ENCODE peak calls at places on chromosome 2, in four cellular contexts. One of them, this sample, is unnamed.

GRCh38 chr2:169363570-169364150 is 1.3 kb upstream of the LRP2 start:
- DNase-seq in HT-29: no peak
- DNase-seq in kidney: peak
- DNase-seq in astrocyte: no peak
- DNase-seq in this sample: peak

GRCh38 chr2:28610583-28611201 is 114.8 kb downstream of the PLB1 start:
- DNase-seq in kidney: peak
- DNase-seq in HT-29: peak
- DNase-seq in astrocyte: peak
- DNase-seq in this sample: no peak

GRCh38 chr2:185608799-185609198 is 129.8 kb upstream of the FSIP2 start:
- DNase-seq in kidney: no peak
- DNase-seq in astrocyte: peak
- DNase-seq in HT-29: peak
- DNase-seq in this sample: peak

GRCh38 chr2:186255823-186256222 is 230.2 kb upstream of the ZC3H15 start:
- DNase-seq in HT-29: no peak
- DNase-seq in astrocyte: no peak
- DNase-seq in kidney: no peak
- DNase-seq in this sample: peak

GRCh38 chr2:37917281-37918228 is 7.5 kb upstream of the RMDN2 start:
- DNase-seq in HT-29: no peak
- DNase-seq in astrocyte: peak
- DNase-seq in kidney: no peak
- DNase-seq in this sample: no peak

GRCh38 chr2:239522002-239522739 is 121.4 kb upstream of the HDAC4 start:
- DNase-seq in HT-29: no peak
- DNase-seq in astrocyte: no peak
- DNase-seq in kidney: peak
- DNase-seq in this sample: no peak

GRCh38 chr2:168699834-168700417 is 102.5 kb upstream of the NOSTRIN start:
- DNase-seq in astrocyte: peak
- DNase-seq in kidney: peak
- DNase-seq in HT-29: no peak
- DNase-seq in this sample: peak

GRCh38 chr2:154425999-154426398 is 272.5 kb upstream of the KCNJ3 start:
- DNase-seq in HT-29: no peak
- DNase-seq in kidney: no peak
- DNase-seq in astrocyte: no peak
- DNase-seq in this sample: no peak

GRCh38 chr2:148645925-148646559 is 1.5 kb downstream of the EPC2 start:
- DNase-seq in kidney: no peak
- DNase-seq in HT-29: peak
- DNase-seq in astrocyte: peak
- DNase-seq in this sample: peak

GRCh38 chr2:149858916-149859634 is 271.5 kb upstream of the MMADHC start:
- DNase-seq in kidney: no peak
- DNase-seq in HT-29: no peak
- DNase-seq in astrocyte: peak
- DNase-seq in this sample: no peak

GRCh38 chr2:59266453-59266852 is 1025.3 kb upstream of the FANCL start:
- DNase-seq in astrocyte: no peak
- DNase-seq in HT-29: no peak
- DNase-seq in kidney: no peak
- DNase-seq in this sample: no peak

GRCh38 chr2:28717339-28717758 is 34.3 kb upstream of the PPP1CB start:
- DNase-seq in astrocyte: peak
- DNase-seq in HT-29: peak
- DNase-seq in kidney: no peak
- DNase-seq in this sample: no peak

GRCh38 chr2:192151848-192152247 is 42.9 kb downstream of the TMEFF2 start:
- DNase-seq in HT-29: no peak
- DNase-seq in astrocyte: peak
- DNase-seq in kidney: no peak
- DNase-seq in this sample: peak

GRCh38 chr2:120257522-120257921 is 4.9 kb downstream of the RALB start:
- DNase-seq in astrocyte: no peak
- DNase-seq in HT-29: no peak
- DNase-seq in kidney: no peak
- DNase-seq in this sample: no peak

GRCh38 chr2:239154971-239155805 is 245.6 kb downstream of the HDAC4 start:
- DNase-seq in kidney: peak
- DNase-seq in astrocyte: no peak
- DNase-seq in HT-29: no peak
- DNase-seq in this sample: no peak

GRCh38 chr2:67268806-67269205 is 128.3 kb upstream of the ETAA1 start:
- DNase-seq in HT-29: no peak
- DNase-seq in kidney: no peak
- DNase-seq in astrocyte: peak
- DNase-seq in this sample: no peak

GRCh38 chr2:3745901-3746300 is 42.5 kb downstream of the DCDC2C start:
- DNase-seq in kidney: no peak
- DNase-seq in HT-29: no peak
- DNase-seq in astrocyte: no peak
- DNase-seq in this sample: no peak

GRCh38 chr2:232372231-232373208 is 6.0 kb upstream of the ALPP start:
- DNase-seq in HT-29: no peak
- DNase-seq in astrocyte: no peak
- DNase-seq in kidney: no peak
- DNase-seq in this sample: no peak

GRCh38 chr2:107062599-107063196 is 176.7 kb upstream of the ST6GAL2 start:
- DNase-seq in HT-29: no peak
- DNase-seq in astrocyte: no peak
- DNase-seq in kidney: no peak
- DNase-seq in this sample: no peak

GRCh38 chr2:232502901-232503791 is 15.5 kb upstream of the ECEL1 start:
- DNase-seq in astrocyte: peak
- DNase-seq in HT-29: no peak
- DNase-seq in kidney: no peak
- DNase-seq in this sample: no peak

GRCh38 chr2:15588329-15588919 is 3.2 kb upstream of the DDX1 start:
- DNase-seq in kidney: no peak
- DNase-seq in HT-29: peak
- DNase-seq in astrocyte: peak
- DNase-seq in this sample: peak

GRCh38 chr2:45808294-45808693 is 156.8 kb downstream of the PRKCE start:
- DNase-seq in HT-29: no peak
- DNase-seq in astrocyte: no peak
- DNase-seq in kidney: no peak
- DNase-seq in this sample: peak

GRCh38 chr2:109285244-109285651 is 156.2 kb downstream of the SH3RF3 start:
- DNase-seq in HT-29: no peak
- DNase-seq in kidney: peak
- DNase-seq in astrocyte: peak
- DNase-seq in this sample: no peak

GRCh38 chr2:216865658-216866057 is 5.8 kb upstream of the TNP1 start:
- DNase-seq in astrocyte: no peak
- DNase-seq in kidney: no peak
- DNase-seq in HT-29: no peak
- DNase-seq in this sample: no peak

GRCh38 chr2:188132385-188132784 is 159.3 kb upstream of the GULP1 start:
- DNase-seq in HT-29: no peak
- DNase-seq in astrocyte: no peak
- DNase-seq in kidney: no peak
- DNase-seq in this sample: peak

GRCh38 chr2:66683599-66683998 is 248.7 kb downstream of the MEIS1 start:
- DNase-seq in kidney: no peak
- DNase-seq in astrocyte: no peak
- DNase-seq in HT-29: no peak
- DNase-seq in this sample: no peak

GRCh38 chr2:56118474-56118873 is 65.3 kb upstream of the CCDC85A start:
- DNase-seq in kidney: no peak
- DNase-seq in HT-29: no peak
- DNase-seq in astrocyte: no peak
- DNase-seq in this sample: no peak

GRCh38 chr2:160353166-160353565 is 140.4 kb downstream of the RBMS1 start:
- DNase-seq in astrocyte: no peak
- DNase-seq in kidney: no peak
- DNase-seq in HT-29: peak
- DNase-seq in this sample: peak

GRCh38 chr2:10668402-10669012 is 21.3 kb downstream of the NOL10 start:
- DNase-seq in astrocyte: peak
- DNase-seq in kidney: no peak
- DNase-seq in HT-29: peak
- DNase-seq in this sample: peak

GRCh38 chr2:122062506-122062905 is 307.1 kb downstream of the TSN start:
- DNase-seq in kidney: no peak
- DNase-seq in HT-29: no peak
- DNase-seq in astrocyte: no peak
- DNase-seq in this sample: no peak

GRCh38 chr2:65361623-65362022 is 70.8 kb downstream of the SPRED2 start:
- DNase-seq in HT-29: no peak
- DNase-seq in kidney: no peak
- DNase-seq in astrocyte: peak
- DNase-seq in this sample: no peak

GRCh38 chr2:239343946-239344856 is 56.6 kb downstream of the HDAC4 start:
- DNase-seq in HT-29: no peak
- DNase-seq in kidney: no peak
- DNase-seq in astrocyte: peak
- DNase-seq in this sample: no peak

GRCh38 chr2:224584768-224585204 is 377 bp downstream of the CUL3 start:
- DNase-seq in astrocyte: no peak
- DNase-seq in kidney: peak
- DNase-seq in HT-29: peak
- DNase-seq in this sample: peak

GRCh38 chr2:16464641-16465040 is 201.0 kb downstream of the CYRIA start:
- DNase-seq in kidney: no peak
- DNase-seq in HT-29: no peak
- DNase-seq in astrocyte: no peak
- DNase-seq in this sample: no peak

GRCh38 chr2:6986894-6987487 is 69.8 kb downstream of the RNF144A start:
- DNase-seq in HT-29: no peak
- DNase-seq in astrocyte: peak
- DNase-seq in kidney: no peak
- DNase-seq in this sample: peak

GRCh38 chr2:12317853-12318426 is 398.8 kb upstream of the TRIB2 start:
- DNase-seq in HT-29: no peak
- DNase-seq in astrocyte: peak
- DNase-seq in kidney: no peak
- DNase-seq in this sample: no peak

GRCh38 chr2:148044322-148044721 is 23.4 kb downstream of the MBD5 start:
- DNase-seq in astrocyte: no peak
- DNase-seq in kidney: no peak
- DNase-seq in HT-29: no peak
- DNase-seq in this sample: no peak

GRCh38 chr2:168639501-168639900 is 162.9 kb upstream of the NOSTRIN start:
- DNase-seq in HT-29: no peak
- DNase-seq in kidney: peak
- DNase-seq in astrocyte: peak
- DNase-seq in this sample: no peak

GRCh38 chr2:59174536-59175243 is 933.6 kb upstream of the FANCL start:
- DNase-seq in astrocyte: no peak
- DNase-seq in kidney: no peak
- DNase-seq in HT-29: no peak
- DNase-seq in this sample: no peak